ENCODE peak calls at places on chromosome 21, in eight cellular contexts. Q is head of caudate nucleus; O is activated naive CD8-positive, alpha-beta T cell treated with anti-CD3 and anti-CD28 coated beads for 36 hours; L is T-helper 2 cell; M is amygdala; J is GM10248; T is CD4-positive, alpha-beta T cell; X is T-helper 9 cell. V is an unnamed sample.

GRCh38 chr21:44425895-44426662 is 29.2 kb upstream of the LRRC3 start:
- DNase-seq in O (no peak), Q (no peak), J (no peak), X (no peak), T (no peak), L (no peak), M (no peak), V (no peak)

GRCh38 chr21:38794978-38795377 is 10.8 kb upstream of the ETS2 start:
- DNase-seq in L (no peak), Q (no peak), J (no peak), M (no peak), X (no peak), O (no peak), T (no peak), V (no peak)

GRCh38 chr21:38244885-38245869 is 11.6 kb upstream of the KCNJ15 start:
- DNase-seq in X (peak; percentile 6), O (peak; percentile 67), J (peak; percentile 47), T (peak; percentile 45), L (no peak), Q (no peak), M (no peak), V (peak; percentile 100)

GRCh38 chr21:27024971-27025370 is 58.1 kb upstream of the ADAMTS5 start:
- DNase-seq in L (no peak), M (no peak), X (no peak), Q (no peak), O (no peak), J (no peak), T (no peak), V (no peak)

GRCh38 chr21:21010698-21011097 is 12.5 kb downstream of the NCAM2 start:
- DNase-seq in M (no peak), T (no peak), O (no peak), Q (no peak), J (no peak), L (no peak), X (no peak), V (no peak)

GRCh38 chr21:29332461-29333354 is 34.0 kb downstream of the BACH1 start:
- DNase-seq in J (no peak), X (no peak), L (no peak), T (no peak), Q (no peak), O (no peak), M (no peak), V (peak; percentile 76)

GRCh38 chr21:16192900-16193299 is 463.1 kb downstream of the USP25 start:
- DNase-seq in J (no peak), T (no peak), O (no peak), X (no peak), M (no peak), Q (no peak), L (no peak), V (peak; percentile 74)

GRCh38 chr21:44326716-44327602 is 12.2 kb downstream of the CFAP410 start:
- DNase-seq in O (no peak), Q (no peak), J (no peak), M (no peak), L (no peak), X (no peak), T (no peak), V (no peak)

GRCh38 chr21:31593161-31593560 is 66.3 kb upstream of the SOD1 start:
- DNase-seq in J (no peak), X (no peak), L (no peak), T (no peak), Q (peak; percentile 65), M (peak; percentile 18), O (no peak), V (no peak)

GRCh38 chr21:26843912-26844257 is 1.3 kb downstream of the ADAMTS1 start:
- DNase-seq in O (no peak), L (no peak), T (no peak), Q (no peak), M (no peak), X (no peak), J (no peak), V (peak; percentile 85)

GRCh38 chr21:21971384-21971783 is 973.2 kb downstream of the NCAM2 start:
- DNase-seq in J (no peak), X (no peak), L (no peak), Q (no peak), T (no peak), M (no peak), O (no peak), V (no peak)

GRCh38 chr21:38327984-38328383 is 71.2 kb downstream of the KCNJ15 start:
- DNase-seq in M (no peak), Q (no peak), J (peak; percentile 13), L (no peak), T (no peak), O (peak; percentile 9), X (no peak), V (peak; percentile 79)

GRCh38 chr21:40686526-40686925 is 160.4 kb downstream of the DSCAM start:
- DNase-seq in L (no peak), X (no peak), O (no peak), M (no peak), T (no peak), Q (no peak), J (no peak), V (no peak)

V was measured in astrocyte.